ENCODE peak calls at places on chromosomes 16 and 17, in four cellular contexts. Y is adrenal gland, L is cardiac muscle cell, W is GM12878. I is an unnamed sample. For H3K36me3, the result is how much of the 10 kb centered on the place peaks cover.

GRCh38 chr16:1818873-1819525 is 7.6 kb downstream of the HAGH start:
- DNase-seq in Y (no peak), L (no peak), W (no peak), I (no peak)

GRCh38 chr17:79864617-79865250 is 25.5 kb upstream of the CBX4 start:
- DNase-seq in Y (no peak), W (no peak), L (no peak), I (no peak)

GRCh38 chr16:65392831-65393565 is 271.1 kb upstream of the CDH11 start:
- DNase-seq in W (no peak), Y (no peak), L (no peak), I (no peak)

GRCh38 chr16:80583466-80583865 is 42.7 kb downstream of the DYNLRB2 start:
- DNase-seq in Y (peak), W (no peak), L (no peak), I (peak)

GRCh38 chr17:2212328-2212981 is 91.1 kb downstream of the SMG6 start:
- DNase-seq in W (no peak), Y (no peak), L (no peak), I (no peak)

GRCh38 chr16:81798311-81799137 is 19.4 kb downstream of the PLCG2 start:
- DNase-seq in L (peak), Y (no peak), W (peak), I (peak)

GRCh38 chr17:40753804-40754203 is 1.3 kb downstream of the KRT25 start:
- DNase-seq in L (no peak), W (no peak), Y (no peak), I (no peak)

GRCh38 chr17:46043606-46044005 is 44.6 kb downstream of the STH start:
- DNase-seq in L (no peak), W (no peak), Y (no peak), I (no peak)

GRCh38 chr16:3131755-3132377 is 3.0 kb upstream of the ZNF213 start:
- DNase-seq in Y (no peak), W (no peak), L (peak), I (no peak)

GRCh38 chr16:68737046-68737729 is at the start of gene CDH1:
- DNase-seq in Y (no peak), W (no peak), L (peak), I (no peak)

GRCh38 chr17:48825446-48826381 is 5.1 kb upstream of the CALCOCO2 start:
- DNase-seq in Y (no peak), W (no peak), L (no peak), I (no peak)

GRCh38 chr16:12462690-12463646 is 340.7 kb downstream of the CPPED1 start:
- DNase-seq in Y (no peak), L (no peak), W (no peak), I (no peak)

GRCh38 chr16:75710344-75710743 is 9.1 kb upstream of the DUXB start:
- DNase-seq in L (no peak), Y (no peak), W (no peak), I (no peak)

GRCh38 chr16:89048871-89049422 is 44.7 kb upstream of the ACSF3 start:
- DNase-seq in L (no peak), Y (no peak), W (no peak), I (no peak)

GRCh38 chr17:29930399-29931010 is 477 bp upstream of the SSH2 start:
- DNase-seq in L (peak), W (no peak), Y (no peak), I (peak)

GRCh38 chr17:72361892-72362291 is 241.1 kb downstream of the SOX9 start:
- DNase-seq in Y (no peak), L (no peak), W (no peak), I (no peak)

GRCh38 chr17:3892095-3892998 is 506 bp downstream of the CAMKK1 start:
- DNase-seq in Y (peak), L (peak), W (no peak), I (peak)

GRCh38 chr16:86362155-86362849 is 148.0 kb upstream of the FOXF1 start:
- DNase-seq in W (no peak), L (no peak), Y (no peak), I (no peak)

GRCh38 chr17:45808845-45809244 is 24.7 kb downstream of the CRHR1 start:
- DNase-seq in L (no peak), Y (no peak), W (no peak), I (no peak)

GRCh38 chr16:6375471-6376075 is 957.1 kb upstream of the RBFOX1 start:
- DNase-seq in W (no peak), Y (no peak), L (peak), I (no peak)

GRCh38 chr16:86037999-86038922 is 139.3 kb downstream of the IRF8 start:
- DNase-seq in L (no peak), Y (no peak), W (no peak), I (no peak)

GRCh38 chr17:944266-944665 is 35.3 kb downstream of the NXN start:
- DNase-seq in L (no peak), W (no peak), Y (no peak), I (no peak)

GRCh38 chr17:6910987-6911603 is 79.6 kb upstream of the TEKT1 start:
- DNase-seq in Y (no peak), W (no peak), L (peak), I (no peak)

GRCh38 chr17:47164263-47164662 is 24.8 kb downstream of the CDC27 start:
- DNase-seq in W (no peak), Y (no peak), L (no peak), I (no peak)
- TF ChIP-seq CTCF in W (no peak), Y (no peak), L (no peak), I (no peak)

DNA sequence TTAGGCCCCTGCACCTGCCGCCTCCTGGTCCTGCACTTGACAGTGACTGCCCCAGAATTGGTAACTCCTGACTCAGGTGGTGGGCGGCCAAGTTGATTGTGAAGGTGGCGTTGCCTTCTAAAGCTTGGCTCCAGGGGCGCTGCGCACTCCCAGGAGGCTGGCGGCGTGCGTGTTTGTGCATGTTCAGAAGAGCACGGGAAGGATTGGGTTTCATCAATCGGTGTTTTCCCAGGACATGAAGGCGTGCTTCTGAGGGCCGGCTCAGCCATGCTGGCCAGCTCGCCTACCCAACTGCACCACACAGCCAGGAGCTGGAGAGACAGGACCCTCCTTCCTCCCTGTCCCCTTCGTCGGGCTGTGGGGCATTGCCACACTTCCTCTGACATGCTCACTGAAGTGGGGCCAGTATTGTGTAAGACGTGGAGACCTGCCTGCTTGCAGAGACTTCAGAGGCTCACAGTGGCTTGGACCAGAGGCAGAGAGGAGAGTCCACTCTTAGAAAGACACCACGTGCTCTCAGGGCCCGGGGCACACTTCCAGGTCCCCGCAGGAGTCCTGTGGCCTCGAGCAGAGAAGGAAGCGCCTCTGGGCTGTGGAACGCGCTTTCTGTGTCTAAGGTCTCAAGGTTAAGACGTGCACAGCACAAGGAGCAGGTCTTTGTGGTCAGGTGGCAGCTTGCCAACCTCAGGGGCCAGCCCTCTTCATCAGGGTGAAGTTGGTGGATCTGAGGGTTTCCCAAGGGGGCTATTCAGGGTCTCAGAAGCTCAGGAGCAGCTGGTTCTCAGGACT is 2.8 kb downstream of the RAB40C start:
- DNase-seq in W (no peak), L (no peak), Y (no peak), I (no peak)
- H3K4me3 ChIP-seq in W (no peak), L (no peak), Y (no peak), I (no peak)

GRCh38 chr17:75650874-75651273 is 16.1 kb downstream of the RECQL5 start:
- DNase-seq in L (no peak), Y (no peak), W (no peak), I (no peak)
- H3K36me3 ChIP-seq in L (under half), Y (under half), W (under half), I (under half)

GRCh38 chr16:30637952-30638351 is 12.8 kb upstream of the PRR14 start:
- DNase-seq in W (no peak), Y (no peak), L (no peak), I (no peak)
- TF ChIP-seq CTCF in W (peak), Y (no peak), L (peak), I (peak)

DNA sequence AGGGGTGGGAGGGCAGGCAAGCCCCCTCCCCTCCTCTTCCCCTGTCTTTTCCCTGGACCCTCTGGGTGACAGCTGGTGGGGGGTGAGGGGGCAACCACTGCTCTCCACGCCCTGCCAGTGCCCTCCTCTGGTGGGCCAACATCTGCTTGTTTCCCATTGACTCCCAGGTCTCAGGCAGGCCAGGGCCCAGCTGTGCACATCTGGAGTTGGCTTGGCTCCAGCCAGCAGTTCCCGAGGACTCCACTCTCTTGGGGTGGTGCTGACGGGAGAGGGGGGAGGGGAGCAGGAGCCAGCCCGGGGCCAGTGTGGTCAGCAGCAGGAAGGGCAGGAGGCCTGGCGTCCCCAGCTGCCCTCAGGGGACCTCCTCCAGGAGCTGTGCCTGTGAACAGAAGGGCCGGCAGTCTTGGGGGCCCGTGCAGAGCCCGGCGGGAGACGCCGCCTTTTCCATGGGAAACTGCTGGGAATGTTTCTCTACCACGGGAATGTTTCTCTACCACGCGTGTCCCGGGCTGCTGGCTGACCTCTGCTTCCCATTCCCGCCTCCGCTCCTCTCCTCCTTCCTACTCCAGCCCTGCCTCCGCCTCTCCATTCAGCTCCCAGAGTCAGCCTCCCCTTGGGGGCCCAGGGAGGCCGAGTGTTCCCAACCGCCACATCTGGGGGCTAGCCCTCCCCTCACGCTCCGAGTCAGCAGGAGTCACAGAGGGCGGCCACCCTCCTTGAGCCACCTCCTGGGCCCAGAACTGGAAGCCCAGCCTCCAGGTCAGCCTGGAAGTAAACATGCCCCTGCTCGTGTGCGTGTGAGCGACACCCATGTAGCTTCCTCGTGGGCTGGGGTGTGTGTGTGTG is 7.6 kb downstream of the CYGB start:
- DNase-seq in L (peak), Y (peak), W (no peak), I (no peak)
- H3K4me3 ChIP-seq in L (no peak), Y (no peak), W (peak), I (no peak)

GRCh38 chr17:58109197-58109596 is 26.0 kb downstream of the DYNLL2 start:
- DNase-seq in Y (no peak), L (no peak), W (no peak), I (no peak)

GRCh38 chr17:58110012-58110411 is 26.8 kb downstream of the DYNLL2 start:
- DNase-seq in W (no peak), L (no peak), Y (no peak), I (no peak)

GRCh38 chr17:58100506-58100905 is 17.3 kb downstream of the DYNLL2 start:
- DNase-seq in W (no peak), L (no peak), Y (no peak), I (no peak)

GRCh38 chr17:58107306-58107705 is 24.1 kb downstream of the DYNLL2 start:
- DNase-seq in Y (no peak), W (no peak), L (no peak), I (no peak)

DNA sequence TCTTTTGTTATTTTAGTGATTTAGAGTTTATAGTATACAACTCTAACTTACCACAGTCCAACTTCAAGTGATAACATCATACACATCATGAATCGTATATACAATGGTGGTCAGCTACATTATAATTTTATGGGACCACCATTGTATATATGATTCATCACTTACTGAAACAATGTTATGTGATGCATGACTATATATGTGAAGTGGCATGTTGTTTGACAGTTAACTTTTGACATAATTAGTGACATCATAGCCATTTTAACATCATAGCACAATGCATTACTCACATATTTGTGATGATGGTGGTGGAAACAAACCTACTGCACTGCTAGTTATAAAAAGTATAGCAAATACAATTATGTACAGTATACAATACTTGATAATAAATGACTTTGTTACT is 21.9 kb downstream of the DYNLL2 start:
- DNase-seq in W (no peak), Y (no peak), L (no peak), I (no peak)
- H3K36me3 ChIP-seq in W (under half), Y (under half), L (under half), I (under half)